ENCODE peak calls at places on chromosomes 3 and 15, in six cellular contexts. A is H9, S is mesenchymal stem cell, Z is IMR-90, C is neuronal stem cell, M is H1. U is an unnamed sample.

GRCh38 chr15:88256261-88257230 is at the start of gene NTRK3:
- DNase-seq in A (peak), S (peak), Z (no peak), C (peak), M (no peak), U (no peak)

GRCh38 chr3:14429237-14429636 is 26.8 kb downstream of the SLC6A6 start:
- DNase-seq in A (no peak), S (peak), Z (peak), C (no peak), M (no peak), U (no peak)

GRCh38 chr3:127132876-127133275 is 60.1 kb upstream of the PRR23E start:
- DNase-seq in A (no peak), S (no peak), Z (no peak), C (no peak), M (no peak), U (no peak)

GRCh38 chr15:37109151-37109912 is 9.0 kb upstream of the MEIS2 start:
- DNase-seq in A (peak), S (peak), Z (no peak), C (peak), M (no peak), U (no peak)

GRCh38 chr3:28575748-28576589 is 227.3 kb upstream of the AZI2 start:
- DNase-seq in A (peak), S (peak), Z (no peak), C (peak), M (no peak), U (no peak)

GRCh38 chr15:72227720-72228119 is 3.3 kb downstream of the PKM start:
- DNase-seq in A (no peak), S (peak), Z (no peak), C (no peak), M (no peak), U (peak)

GRCh38 chr15:80619677-80620076 is 75.4 kb upstream of the ABHD17C start:
- DNase-seq in A (no peak), S (no peak), Z (peak), C (no peak), M (no peak), U (peak)

GRCh38 chr3:55882006-55882405 is 394.9 kb upstream of the WNT5A start:
- DNase-seq in A (no peak), S (no peak), Z (no peak), C (no peak), M (no peak), U (no peak)

GRCh38 chr15:99606646-99607045 is 40.9 kb downstream of the MEF2A start:
- DNase-seq in A (no peak), S (no peak), Z (no peak), C (no peak), M (no peak), U (no peak)

GRCh38 chr3:129039271-129040038 is 21.1 kb upstream of the GP9 start:
- DNase-seq in A (no peak), S (no peak), Z (no peak), C (no peak), M (no peak), U (no peak)

GRCh38 chr3:123026551-123027291 is 842 bp downstream of the SEMA5B start:
- DNase-seq in A (peak), S (peak), Z (no peak), C (peak), M (no peak), U (no peak)

GRCh38 chr3:196499061-196499460 is 4.5 kb downstream of the RNF168 start:
- DNase-seq in A (no peak), S (peak), Z (peak), C (no peak), M (no peak), U (peak)

GRCh38 chr15:74657846-74658245 is 38.0 kb downstream of the EDC3 start:
- DNase-seq in A (no peak), S (peak), Z (peak), C (no peak), M (no peak), U (no peak)

GRCh38 chr3:124656531-124656930 is 73.7 kb upstream of the UMPS start:
- DNase-seq in A (no peak), S (no peak), Z (no peak), C (no peak), M (no peak), U (no peak)

GRCh38 chr15:39621961-39622360 is 41.1 kb downstream of the THBS1 start:
- DNase-seq in A (no peak), S (no peak), Z (no peak), C (no peak), M (no peak), U (no peak)

GRCh38 chr3:134711284-134711683 is 60.5 kb upstream of the KY start:
- DNase-seq in A (no peak), S (no peak), Z (peak), C (no peak), M (no peak), U (no peak)

GRCh38 chr3:190155752-190156151 is 35.1 kb upstream of the P3H2 start:
- DNase-seq in A (no peak), S (no peak), Z (no peak), C (no peak), M (no peak), U (peak)

GRCh38 chr3:38345879-38346583 is 554 bp upstream of the XYLB start:
- DNase-seq in A (no peak), S (no peak), Z (no peak), C (no peak), M (no peak), U (no peak)

GRCh38 chr3:144770813-144771400 is 799.3 kb downstream of the DIPK2A start:
- DNase-seq in A (no peak), S (peak), Z (peak), C (peak), M (no peak), U (no peak)

GRCh38 chr3:128282392-128283196 is 129.3 kb downstream of the EEFSEC start:
- DNase-seq in A (peak), S (no peak), Z (peak), C (no peak), M (no peak), U (no peak)

GRCh38 chr3:70905496-70905895 is 593.1 kb upstream of the MDFIC2 start:
- DNase-seq in A (no peak), S (no peak), Z (no peak), C (no peak), M (no peak), U (no peak)

GRCh38 chr15:91407237-91407889 is 307.3 kb downstream of the SV2B start:
- DNase-seq in A (peak), S (no peak), Z (peak), C (no peak), M (no peak), U (peak)

GRCh38 chr3:188534633-188535032 is 380.7 kb downstream of the LPP start:
- DNase-seq in A (no peak), S (no peak), Z (no peak), C (no peak), M (no peak), U (no peak)

GRCh38 chr3:27228805-27229204 is 140.4 kb downstream of the NEK10 start:
- DNase-seq in A (peak), S (no peak), Z (no peak), C (no peak), M (peak), U (peak)

GRCh38 chr3:145698252-145698651 is 462.7 kb downstream of the PLOD2 start:
- DNase-seq in A (no peak), S (no peak), Z (no peak), C (no peak), M (no peak), U (no peak)

GRCh38 chr15:66085128-66085527 is 168.4 kb downstream of the MEGF11 start:
- DNase-seq in A (peak), S (no peak), Z (no peak), C (no peak), M (no peak), U (no peak)

GRCh38 chr3:21913791-21914190 is 162.8 kb upstream of the ZNF385D start:
- DNase-seq in A (no peak), S (peak), Z (peak), C (no peak), M (no peak), U (no peak)

DNA sequence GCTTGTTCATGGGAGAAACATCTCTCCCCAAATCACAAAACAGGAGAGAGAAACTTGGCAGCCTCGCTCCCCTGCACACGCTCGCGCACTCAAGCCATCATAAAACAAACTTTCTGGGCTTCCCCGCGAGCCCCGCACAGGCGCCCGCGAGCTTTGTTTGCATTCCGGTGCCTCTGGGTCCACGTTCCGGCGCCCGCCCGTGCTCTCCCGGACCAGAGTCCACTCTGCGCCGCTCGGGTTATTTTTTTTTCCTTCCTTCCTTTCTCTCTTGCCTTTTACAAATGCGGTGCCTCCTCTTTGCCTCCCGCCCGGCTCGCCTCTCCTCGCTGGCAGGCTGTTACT is 363 bp downstream of the MAGI1 start:
- DNase-seq in A (no peak), S (no peak), Z (no peak), C (no peak), M (no peak), U (peak)
- H2AFZ ChIP-seq in A (no peak), S (peak), Z (peak), C (peak), M (no peak), U (peak)

GRCh38 chr15:67092726-67093125 is 27.3 kb downstream of the SMAD3 start:
- DNase-seq in A (no peak), S (peak), Z (no peak), C (no peak), M (no peak), U (no peak)

GRCh38 chr15:67091966-67092677 is 26.7 kb downstream of the SMAD3 start:
- DNase-seq in A (no peak), S (no peak), Z (no peak), C (no peak), M (no peak), U (no peak)

GRCh38 chr15:67089218-67090193 is 24.1 kb downstream of the SMAD3 start:
- DNase-seq in A (no peak), S (peak), Z (peak), C (no peak), M (no peak), U (no peak)

GRCh38 chr15:67090297-67091072 is 25.1 kb downstream of the SMAD3 start:
- DNase-seq in A (no peak), S (peak), Z (no peak), C (no peak), M (no peak), U (no peak)

GRCh38 chr15:67091073-67091965 is 25.9 kb downstream of the SMAD3 start:
- DNase-seq in A (no peak), S (peak), Z (peak), C (no peak), M (no peak), U (no peak)
- H2BK120ac ChIP-seq in A (no peak), S (peak), Z (peak), C (no peak), M (no peak), U (no peak)

GRCh38 chr3:185423178-185423577 is 60.2 kb downstream of the MAP3K13 start:
- DNase-seq in A (no peak), S (peak), Z (peak), C (no peak), M (no peak), U (peak)
- H3K4me2 ChIP-seq in A (no peak), S (no peak), Z (no peak), C (no peak), M (no peak), U (no peak)

DNA sequence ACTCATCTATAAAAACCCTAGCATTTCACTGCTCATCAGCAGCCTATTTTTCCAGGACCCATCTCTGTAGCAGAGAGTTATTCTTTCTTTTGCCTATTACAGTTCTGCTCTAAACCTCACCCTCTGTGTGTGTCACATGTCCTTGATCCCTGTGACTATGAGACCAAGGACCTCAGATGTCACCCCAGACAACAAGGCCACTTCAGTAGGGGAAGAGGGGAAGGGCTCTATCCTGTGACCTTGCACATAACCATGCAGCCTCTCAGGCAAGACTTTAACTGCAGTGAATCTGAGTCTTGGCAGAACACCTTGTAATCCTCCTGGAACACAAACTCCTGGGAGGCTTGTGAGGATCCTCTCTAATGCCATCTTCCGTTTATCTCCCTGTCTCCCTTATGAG is 4.4 kb upstream of the ZNF589 start:
- DNase-seq in A (no peak), S (no peak), Z (no peak), C (no peak), M (no peak), U (no peak)
- H2AFZ ChIP-seq in A (no peak), S (no peak), Z (no peak), C (no peak), M (no peak), U (no peak)

DNA sequence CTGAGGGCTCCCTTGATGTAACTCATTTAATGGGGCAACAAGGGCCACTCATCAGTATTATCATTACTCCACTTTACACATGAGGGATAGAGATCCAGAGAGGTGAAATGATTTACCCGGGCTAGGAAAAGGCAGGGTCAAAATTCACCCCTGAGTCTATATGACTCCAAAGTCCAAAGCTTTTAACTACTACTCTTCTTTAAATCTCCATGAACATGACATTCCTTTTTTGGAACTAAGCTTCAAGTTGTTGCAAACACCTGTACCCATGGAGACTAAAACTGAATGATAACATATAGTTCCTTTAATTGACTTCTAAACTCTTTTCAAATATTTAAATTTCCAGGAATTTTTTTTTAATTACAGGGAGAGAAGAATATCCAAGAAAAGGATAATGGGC is 292.9 kb upstream of the GADL1 start:
- DNase-seq in A (no peak), S (no peak), Z (no peak), C (no peak), M (no peak), U (no peak)
- H2BK120ac ChIP-seq in A (no peak), S (no peak), Z (no peak), C (no peak), M (no peak), U (no peak)

GRCh38 chr3:53256704-53257055 is 858 bp upstream of the TKT start:
- DNase-seq in A (no peak), S (no peak), Z (no peak), C (no peak), M (no peak), U (no peak)

GRCh38 chr3:53259427-53260259 is 3.8 kb upstream of the TKT start:
- DNase-seq in A (no peak), S (no peak), Z (no peak), C (no peak), M (no peak), U (no peak)

GRCh38 chr3:53257465-53257864 is 1.6 kb upstream of the TKT start:
- DNase-seq in A (no peak), S (no peak), Z (no peak), C (no peak), M (no peak), U (no peak)

GRCh38 chr3:53260286-53260785 is 4.5 kb upstream of the TKT start:
- DNase-seq in A (no peak), S (no peak), Z (no peak), C (no peak), M (no peak), U (no peak)

GRCh38 chr3:53258600-53259426 is 3.0 kb upstream of the TKT start:
- DNase-seq in A (peak), S (no peak), Z (no peak), C (no peak), M (no peak), U (no peak)
- H3K4me2 ChIP-seq in A (no peak), S (no peak), Z (no peak), C (no peak), M (peak), U (no peak)

U was measured in trophoblast cell.